ENCODE peak calls at places on chromosomes 16 and 17, in seven cellular contexts. M, D, Z, J, F, P and H are unnamed samples.

GRCh38 chr16:72844225-72844920 is 203.6 kb downstream of the ZFHX3 start:
- DNase-seq in M (no peak), D (peak), Z (no peak), J (no peak), F (no peak), P (peak), H (no peak)

GRCh38 chr16:71412270-71413160 is 29.3 kb downstream of the TLE7 start:
- DNase-seq in M (peak), D (peak), Z (peak), J (peak), F (peak), P (peak), H (peak)

GRCh38 chr16:68128577-68129305 is 43.6 kb downstream of the NFATC3 start:
- DNase-seq in M (no peak), D (no peak), Z (no peak), J (no peak), F (no peak), P (no peak), H (no peak)

GRCh38 chr17:11264183-11264871 is 23.3 kb downstream of the SHISA6 start:
- DNase-seq in M (no peak), D (no peak), Z (no peak), J (no peak), F (no peak), P (no peak), H (no peak)

GRCh38 chr17:83152745-83153611 is 73.6 kb downstream of the METRNL start:
- DNase-seq in M (peak), D (no peak), Z (no peak), J (peak), F (no peak), P (no peak), H (no peak)

GRCh38 chr16:29745126-29745852 is 501 bp downstream of the C16orf54 start:
- DNase-seq in M (no peak), D (peak), Z (peak), J (no peak), F (no peak), P (no peak), H (no peak)

GRCh38 chr16:49858200-49859129 is 2.6 kb upstream of the ZNF423 start:
- DNase-seq in M (peak), D (no peak), Z (peak), J (no peak), F (no peak), P (peak), H (no peak)

GRCh38 chr17:58172369-58173071 is 5.7 kb downstream of the OR4D2 start:
- DNase-seq in M (no peak), D (peak), Z (no peak), J (peak), F (peak), P (peak), H (no peak)

GRCh38 chr16:17166095-17166494 is 304.7 kb downstream of the XYLT1 start:
- DNase-seq in M (no peak), D (no peak), Z (no peak), J (no peak), F (no peak), P (peak), H (no peak)

GRCh38 chr16:1770328-1771071 is 843 bp downstream of the NME3 start:
- DNase-seq in M (peak), D (peak), Z (peak), J (no peak), F (no peak), P (no peak), H (peak)